ENCODE peak calls at places on chromosome 1, in five cellular contexts. S, E, J, R and L are unnamed samples. For H3K4me1, the result is how much of the 10 kb centered on the place peaks cover.

GRCh38 chr1:156525856-156526479 is 25.4 kb upstream of the MEF2D start:
- DNase-seq in S (no peak), E (no peak), J (no peak), R (no peak), L (no peak)

GRCh38 chr1:64962447-64962846 is 3.9 kb downstream of the JAK1 start:
- DNase-seq in S (no peak), E (no peak), J (no peak), R (peak), L (no peak)

GRCh38 chr1:228314658-228315483 is 91.8 kb downstream of the TRIM11 start:
- DNase-seq in S (no peak), E (peak), J (no peak), R (no peak), L (no peak)

GRCh38 chr1:147245586-147246021 is 3.1 kb downstream of the CHD1L start:
- DNase-seq in S (no peak), E (no peak), J (no peak), R (no peak), L (no peak)

GRCh38 chr1:41665962-41666917 is 181.8 kb upstream of the EDN2 start:
- DNase-seq in S (no peak), E (no peak), J (no peak), R (no peak), L (no peak)

GRCh38 chr1:75053207-75053606 is 81.0 kb upstream of the LHX8 start:
- DNase-seq in S (no peak), E (no peak), J (no peak), R (no peak), L (no peak)

GRCh38 chr1:37448691-37449417 is 25.5 kb upstream of the ZC3H12A start:
- DNase-seq in S (no peak), E (no peak), J (no peak), R (no peak), L (no peak)

GRCh38 chr1:85366391-85366790 is 90.0 kb upstream of the BCL10 start:
- DNase-seq in S (no peak), E (no peak), J (no peak), R (no peak), L (no peak)

GRCh38 chr1:1213919-1214599 is at the start of gene TNFRSF4:
- DNase-seq in S (no peak), E (no peak), J (no peak), R (no peak), L (no peak)

GRCh38 chr1:202599669-202600431 is 110.4 kb downstream of the SYT2 start:
- DNase-seq in S (peak), E (peak), J (peak), R (peak), L (peak)

GRCh38 chr1:98792123-98792522 is 130.6 kb downstream of the SNX7 start:
- DNase-seq in S (no peak), E (no peak), J (no peak), R (no peak), L (no peak)

GRCh38 chr1:193421487-193421886 is 235.1 kb upstream of the B3GALT2 start:
- DNase-seq in S (no peak), E (no peak), J (no peak), R (no peak), L (no peak)

GRCh38 chr1:25369241-25369640 is 31.1 kb downstream of the TMEM50A start:
- DNase-seq in S (no peak), E (no peak), J (no peak), R (no peak), L (no peak)

GRCh38 chr1:12454406-12455391 is 163.3 kb downstream of the DHRS3 start:
- DNase-seq in S (no peak), E (peak), J (no peak), R (no peak), L (peak)

GRCh38 chr1:202590119-202590518 is 120.1 kb downstream of the SYT2 start:
- DNase-seq in S (no peak), E (no peak), J (no peak), R (no peak), L (no peak)

GRCh38 chr1:57672741-57673140 is 248.9 kb upstream of the DAB1 start:
- DNase-seq in S (no peak), E (no peak), J (no peak), R (no peak), L (no peak)

GRCh38 chr1:114274621-114275317 is 121.1 kb upstream of the SYT6 start:
- DNase-seq in S (no peak), E (no peak), J (no peak), R (no peak), L (no peak)

GRCh38 chr1:154014154-154014910 is 23.8 kb downstream of the RPS27 start:
- DNase-seq in S (no peak), E (no peak), J (no peak), R (no peak), L (no peak)

GRCh38 chr1:210446479-210446878 is 117.8 kb downstream of the HHAT start:
- DNase-seq in S (no peak), E (peak), J (peak), R (no peak), L (no peak)

GRCh38 chr1:25774921-25775774 is 24.8 kb upstream of the SELENON start:
- DNase-seq in S (no peak), E (no peak), J (no peak), R (peak), L (no peak)

GRCh38 chr1:234609528-234610042 is 393 bp downstream of the IRF2BP2 start:
- DNase-seq in S (no peak), E (no peak), J (no peak), R (no peak), L (no peak)

GRCh38 chr1:214500349-214501055 is 50.9 kb downstream of the PTPN14 start:
- DNase-seq in S (no peak), E (no peak), J (no peak), R (no peak), L (no peak)

GRCh38 chr1:154717467-154718004 is 109.5 kb upstream of the ADAR start:
- DNase-seq in S (no peak), E (no peak), J (no peak), R (no peak), L (no peak)

GRCh38 chr1:102891868-102892625 is 216.3 kb downstream of the COL11A1 start:
- DNase-seq in S (no peak), E (no peak), J (no peak), R (no peak), L (no peak)

GRCh38 chr1:27665016-27665651 is 6.9 kb downstream of the IFI6 start:
- DNase-seq in S (no peak), E (no peak), J (no peak), R (no peak), L (no peak)

GRCh38 chr1:234047113-234047512 is 142.6 kb downstream of the SLC35F3 start:
- DNase-seq in S (no peak), E (no peak), J (no peak), R (no peak), L (no peak)

GRCh38 chr1:66140072-66140471 is 347.4 kb downstream of the PDE4B start:
- DNase-seq in S (peak), E (no peak), J (no peak), R (peak), L (no peak)

GRCh38 chr1:226123591-226124471 is 61.3 kb downstream of the H3-3A start:
- DNase-seq in S (no peak), E (peak), J (no peak), R (peak), L (no peak)

GRCh38 chr1:1941211-1941841 is 22.2 kb upstream of the TMEM52 start:
- DNase-seq in S (no peak), E (no peak), J (no peak), R (no peak), L (no peak)

GRCh38 chr1:232876506-232877360 is 71.5 kb downstream of the MAP10 start:
- DNase-seq in S (no peak), E (no peak), J (no peak), R (no peak), L (no peak)

GRCh38 chr1:116711061-116711582 is 43.1 kb upstream of the CD2 start:
- DNase-seq in S (no peak), E (no peak), J (no peak), R (no peak), L (no peak)

GRCh38 chr1:55275976-55276375 is 60.8 kb upstream of the USP24 start:
- DNase-seq in S (no peak), E (no peak), J (no peak), R (no peak), L (no peak)

GRCh38 chr1:201562659-201563405 is 23.9 kb downstream of the NAV1 start:
- DNase-seq in S (no peak), E (no peak), J (no peak), R (no peak), L (peak)

GRCh38 chr1:35505911-35506798 is 51.0 kb downstream of the KIAA0319L start:
- DNase-seq in S (no peak), E (peak), J (no peak), R (peak), L (peak)

GRCh38 chr1:172442843-172443565 is 865 bp downstream of the PIGC start:
- DNase-seq in S (no peak), E (no peak), J (no peak), R (no peak), L (no peak)

GRCh38 chr1:172447641-172448040 is 3.8 kb upstream of the PIGC start:
- DNase-seq in S (no peak), E (peak), J (no peak), R (no peak), L (no peak)

GRCh38 chr1:172446547-172446946 is 2.7 kb upstream of the PIGC start:
- DNase-seq in S (no peak), E (no peak), J (no peak), R (no peak), L (no peak)

GRCh38 chr1:172443666-172444453 is at the start of gene PIGC:
- DNase-seq in S (peak), E (peak), J (peak), R (peak), L (peak)

GRCh38 chr1:172442404-172442803 is 1.5 kb downstream of the PIGC start:
- DNase-seq in S (no peak), E (no peak), J (no peak), R (no peak), L (no peak)
- H3K4me3 ChIP-seq in S (no peak), E (no peak), J (no peak), R (no peak), L (no peak)

GRCh38 chr1:181104042-181104789 is 15.7 kb downstream of the IER5 start:
- DNase-seq in S (no peak), E (no peak), J (no peak), R (no peak), L (no peak)
- H3K4me1 ChIP-seq in S (under half), E (half or more), J (under half), R (under half), L (under half)

GRCh38 chr1:159014851-159015250 is 5.1 kb downstream of the IFI16 start:
- DNase-seq in S (no peak), E (no peak), J (no peak), R (no peak), L (no peak)
- H3K4me3 ChIP-seq in S (no peak), E (no peak), J (no peak), R (no peak), L (no peak)

GRCh38 chr1:206556047-206556747 is 48.9 kb downstream of the RASSF5 start:
- DNase-seq in S (no peak), E (peak), J (no peak), R (no peak), L (no peak)
- H3K4me1 ChIP-seq in S (under half), E (half or more), J (under half), R (under half), L (under half)